ENCODE peak calls at places on chromosomes 1 and 21, in four cellular contexts. F is left colon, W is BE2C, R is NT2/D1. E is an unnamed sample.

GRCh38 chr1:116434849-116435248 is 61.8 kb downstream of the ATP1A1 start:
- DNase-seq in W (no peak), F (no peak), R (no peak), E (no peak)

GRCh38 chr21:15797577-15798363 is 68.0 kb downstream of the USP25 start:
- DNase-seq in R (no peak), W (no peak), F (no peak), E (no peak)

GRCh38 chr1:204283711-204284651 is 70.2 kb upstream of the GOLT1A start:
- DNase-seq in F (no peak), W (peak), R (no peak), E (no peak)

GRCh38 chr1:79109445-79109844 is 102.9 kb upstream of the ADGRL4 start:
- DNase-seq in R (no peak), W (no peak), F (no peak), E (no peak)

GRCh38 chr21:16310191-16310590 is 580.4 kb downstream of the USP25 start:
- DNase-seq in W (no peak), F (no peak), R (no peak), E (no peak)

GRCh38 chr1:109151146-109151545 is 37.2 kb downstream of the ELAPOR1 start:
- DNase-seq in F (peak), W (peak), R (peak), E (peak)

GRCh38 chr1:236129315-236129714 is 13.0 kb upstream of the GPR137B start:
- DNase-seq in F (no peak), R (peak), W (no peak), E (no peak)

GRCh38 chr1:21594935-21595897 is 73.9 kb downstream of the RAP1GAP start:
- DNase-seq in R (no peak), W (peak), F (peak), E (peak)

GRCh38 chr1:77538956-77539509 is 143.4 kb downstream of the ZZZ3 start:
- DNase-seq in W (no peak), R (no peak), F (no peak), E (no peak)

GRCh38 chr21:45293726-45294401 is 6.2 kb upstream of the POFUT2 start:
- DNase-seq in W (no peak), F (peak), R (no peak), E (peak)

GRCh38 chr1:226001852-226002666 is 2.9 kb upstream of the SDE2 start:
- DNase-seq in F (peak), R (no peak), W (peak), E (peak)

GRCh38 chr1:32861904-32862698 is 8.6 kb downstream of the FNDC5 start:
- DNase-seq in F (no peak), W (no peak), R (no peak), E (no peak)

GRCh38 chr1:176696109-176696508 is 233.1 kb downstream of the PAPPA2 start:
- DNase-seq in W (no peak), F (no peak), R (no peak), E (no peak)

GRCh38 chr1:18573170-18573569 is 57.5 kb upstream of the PAX7 start:
- DNase-seq in W (no peak), F (no peak), R (no peak), E (no peak)

E was measured in mucosa of gallbladder.